ENCODE peak calls at places on chromosomes 11 and 22, in seven cellular contexts. T, U, N, L, J, P and H are unnamed samples.

GRCh38 chr11:117958949-117959348 is 27.2 kb upstream of the IL10RA start:
- DNase-seq in T (no peak), U (no peak), N (no peak), L (no peak), J (no peak), P (no peak), H (no peak)

GRCh38 chr11:69055598-69056516 is 7.1 kb downstream of the TPCN2 start:
- DNase-seq in T (peak), U (peak), N (no peak), L (no peak), J (no peak), P (no peak), H (no peak)

GRCh38 chr11:10032991-10033390 is 261.0 kb downstream of the SBF2 start:
- DNase-seq in T (no peak), U (no peak), N (no peak), L (peak), J (no peak), P (no peak), H (no peak)

GRCh38 chr22:20448630-20449029 is 11.0 kb upstream of the SCARF2 start:
- DNase-seq in T (no peak), U (no peak), N (no peak), L (no peak), J (no peak), P (no peak), H (no peak)

GRCh38 chr11:6612816-6613136 is 760 bp upstream of the TAF10 start:
- DNase-seq in T (no peak), U (peak), N (no peak), L (no peak), J (no peak), P (no peak), H (no peak)

GRCh38 chr22:24414984-24415945 is 12.1 kb upstream of the ADORA2A start:
- DNase-seq in T (no peak), U (no peak), N (no peak), L (no peak), J (no peak), P (no peak), H (no peak)

GRCh38 chr11:19498986-19499669 is 213.5 kb upstream of the NAV2 start:
- DNase-seq in T (no peak), U (no peak), N (peak), L (peak), J (no peak), P (no peak), H (no peak)

GRCh38 chr11:12092714-12093113 is 17.7 kb upstream of the MICAL2 start:
- DNase-seq in T (no peak), U (no peak), N (no peak), L (no peak), J (no peak), P (no peak), H (no peak)

GRCh38 chr22:38735465-38736256 is 20.1 kb downstream of the SUN2 start:
- DNase-seq in T (no peak), U (no peak), N (no peak), L (no peak), J (no peak), P (no peak), H (no peak)

GRCh38 chr22:46591890-46592289 is 28.3 kb upstream of the GRAMD4 start:
- DNase-seq in T (no peak), U (no peak), N (no peak), L (no peak), J (no peak), P (no peak), H (no peak)

GRCh38 chr11:119791701-119792151 is 62.7 kb upstream of the NECTIN1 start:
- DNase-seq in T (no peak), U (no peak), N (no peak), L (peak), J (no peak), P (no peak), H (no peak)

GRCh38 chr11:102850973-102851745 is 7.8 kb upstream of the MMP3 start:
- DNase-seq in T (no peak), U (no peak), N (peak), L (peak), J (no peak), P (no peak), H (peak)

GRCh38 chr22:24157783-24158170 is 23.5 kb upstream of the SUSD2 start:
- DNase-seq in T (no peak), U (no peak), N (no peak), L (no peak), J (no peak), P (no peak), H (no peak)

GRCh38 chr22:38313384-38313955 is 3.8 kb downstream of the CSNK1E start:
- DNase-seq in T (peak), U (no peak), N (peak), L (peak), J (peak), P (peak), H (peak)

GRCh38 chr11:131463609-131464008 is 93.2 kb downstream of the NTM start:
- DNase-seq in T (no peak), U (no peak), N (no peak), L (no peak), J (no peak), P (peak), H (no peak)

GRCh38 chr11:126197277-126197939 is 14.0 kb downstream of the RPUSD4 start:
- DNase-seq in T (no peak), U (peak), N (peak), L (no peak), J (no peak), P (no peak), H (peak)

GRCh38 chr11:69154211-69154913 is 1.4 kb upstream of the SMIM38 start:
- DNase-seq in T (no peak), U (no peak), N (no peak), L (no peak), J (no peak), P (no peak), H (no peak)

GRCh38 chr22:45503071-45503815 is 560 bp downstream of the FBLN1 start:
- DNase-seq in T (no peak), U (no peak), N (no peak), L (no peak), J (no peak), P (no peak), H (no peak)

GRCh38 chr11:9061807-9062206 is 29.6 kb downstream of the SCUBE2 start:
- DNase-seq in T (no peak), U (no peak), N (no peak), L (no peak), J (no peak), P (no peak), H (no peak)

GRCh38 chr11:65576867-65577755 is 1.3 kb downstream of the EHBP1L1 start:
- DNase-seq in T (peak), U (no peak), N (peak), L (peak), J (no peak), P (peak), H (peak)